ENCODE peak calls at places on chromosomes 3 and 15, in ten cellular contexts. E is OCI-LY7, L is astrocyte of the spinal cord, C is heart left ventricle, D is cardiac fibroblast, R is body of pancreas, A is GM06990, U is tibial artery, H is fibroblast of mammary gland, F is IMR-90. P is an unnamed sample.

GRCh38 chr3:10666621-10667020 is 149.4 kb upstream of the SLC6A11 start:
- DNase-seq in F (no peak), R (no peak), U (no peak), L (no peak), E (peak), C (peak), A (no peak), D (no peak), H (no peak), P (no peak)

GRCh38 chr3:86990171-86990733 is 697 bp downstream of the VGLL3 start:
- DNase-seq in C (no peak), E (no peak), D (no peak), A (no peak), L (peak), F (peak), U (peak), H (no peak), R (peak), P (peak)

GRCh38 chr3:173043757-173044156 is 97.3 kb downstream of the SPATA16 start:
- DNase-seq in C (no peak), R (no peak), U (no peak), L (no peak), F (no peak), H (no peak), E (no peak), A (no peak), D (no peak), P (no peak)

GRCh38 chr3:39133093-39133490 is 20.3 kb downstream of the CSRNP1 start:
- DNase-seq in R (no peak), D (no peak), H (no peak), U (peak), F (no peak), E (no peak), L (no peak), C (no peak), A (no peak), P (no peak)

GRCh38 chr3:59446775-59447465 is 397.1 kb upstream of the CFAP20DC start:
- DNase-seq in F (no peak), C (no peak), H (no peak), L (no peak), A (no peak), D (no peak), E (no peak), R (no peak), U (no peak), P (no peak)

GRCh38 chr15:29270169-29270955 is 740 bp upstream of the NSMCE3 start:
- DNase-seq in U (no peak), L (peak), D (peak), E (peak), R (no peak), H (peak), C (no peak), F (peak), A (peak), P (peak)

GRCh38 chr3:11494131-11494916 is 149.4 kb downstream of the VGLL4 start:
- DNase-seq in A (no peak), U (no peak), D (no peak), R (no peak), C (no peak), L (no peak), F (no peak), H (peak), E (no peak), P (no peak)

GRCh38 chr3:30421261-30421660 is 185.1 kb upstream of the TGFBR2 start:
- DNase-seq in H (peak), C (no peak), U (no peak), L (peak), F (peak), E (no peak), R (no peak), A (no peak), D (peak), P (peak)

GRCh38 chr3:46576899-46577298 is 10.8 kb upstream of the LRRC2 start:
- DNase-seq in U (no peak), C (no peak), A (no peak), E (no peak), F (no peak), D (no peak), H (no peak), R (no peak), L (no peak), P (no peak)

GRCh38 chr3:123489400-123490004 is 40.6 kb upstream of the ADCY5 start:
- DNase-seq in F (peak), L (peak), U (peak), E (peak), H (peak), C (peak), D (peak), R (peak), A (peak), P (peak)

GRCh38 chr15:85316244-85316934 is 64.0 kb upstream of the AKAP13 start:
- DNase-seq in F (peak), R (no peak), E (no peak), D (no peak), C (no peak), L (peak), A (no peak), U (no peak), H (peak), P (no peak)

GRCh38 chr15:62475595-62475994 is 310.5 kb upstream of the C2CD4B start:
- DNase-seq in E (no peak), U (no peak), H (no peak), D (no peak), A (no peak), F (no peak), L (no peak), C (no peak), R (no peak), P (no peak)

GRCh38 chr3:160355826-160356225 is 43.2 kb downstream of the IFT80 start:
- DNase-seq in F (no peak), U (no peak), L (no peak), A (no peak), E (no peak), H (no peak), D (no peak), R (no peak), C (no peak), P (no peak)

GRCh38 chr3:140093742-140094141 is 158.8 kb downstream of the CLSTN2 start:
- DNase-seq in F (peak), U (peak), C (peak), R (peak), D (peak), H (peak), L (peak), E (no peak), A (no peak), P (peak)

GRCh38 chr15:30924353-30924752 is 20.6 kb downstream of the FAN1 start:
- DNase-seq in U (no peak), F (peak), D (peak), A (no peak), L (peak), H (peak), C (no peak), E (no peak), R (no peak), P (no peak)

GRCh38 chr3:113485161-113485609 is 29.8 kb downstream of the SPICE1 start:
- DNase-seq in C (no peak), U (no peak), A (no peak), L (no peak), E (no peak), F (no peak), H (no peak), D (no peak), R (no peak), P (no peak)

GRCh38 chr15:99057697-99058420 is 47.0 kb upstream of the SYNM start:
- DNase-seq in E (no peak), H (no peak), D (no peak), U (no peak), A (peak), C (peak), R (no peak), L (no peak), F (no peak), P (no peak)

GRCh38 chr3:32078085-32078634 is 28.3 kb upstream of the GPD1L start:
- DNase-seq in A (no peak), D (no peak), R (no peak), C (no peak), L (no peak), E (no peak), H (no peak), U (no peak), F (no peak), P (no peak)

GRCh38 chr3:55564709-55565108 is 77.6 kb upstream of the WNT5A start:
- DNase-seq in C (no peak), U (no peak), R (no peak), L (no peak), F (peak), H (no peak), A (no peak), E (no peak), D (no peak), P (no peak)

GRCh38 chr3:29416514-29416913 is 135.6 kb downstream of the RBMS3 start:
- DNase-seq in F (no peak), L (no peak), R (no peak), U (no peak), E (no peak), A (no peak), H (no peak), D (peak), C (no peak), P (peak)

GRCh38 chr15:52255935-52256334 is 39.7 kb downstream of the MYO5C start:
- DNase-seq in F (no peak), H (no peak), D (no peak), U (no peak), L (no peak), E (no peak), A (no peak), R (no peak), C (no peak), P (no peak)

GRCh38 chr3:143535994-143536784 is 312.1 kb downstream of the SLC9A9 start:
- DNase-seq in H (peak), R (no peak), C (no peak), E (no peak), F (no peak), U (no peak), D (no peak), L (peak), A (peak), P (no peak)

GRCh38 chr15:81744364-81744763 is 301.5 kb downstream of the MEX3B start:
- DNase-seq in C (no peak), F (no peak), U (no peak), R (no peak), L (no peak), A (no peak), E (no peak), D (no peak), H (no peak), P (no peak)

GRCh38 chr3:48240711-48241491 is at the start of gene ZNF589:
- DNase-seq in U (peak), D (peak), H (peak), R (peak), C (peak), L (peak), E (peak), A (peak), F (peak), P (peak)

GRCh38 chr3:53713626-53714025 is 132.6 kb downstream of the CHDH start:
- DNase-seq in E (no peak), U (no peak), L (no peak), A (no peak), D (no peak), F (no peak), H (no peak), R (no peak), C (no peak), P (no peak)

GRCh38 chr15:59436774-59437472 is 1.1 kb upstream of the FAM81A start:
- DNase-seq in U (no peak), F (no peak), R (no peak), L (no peak), D (peak), E (peak), A (no peak), C (no peak), H (no peak), P (no peak)
- H3K4me3 ChIP-seq in U (peak), F (no peak), R (no peak), L (no peak), D (no peak), E (peak), A (peak), C (peak), H (peak), P (no peak)

GRCh38 chr3:157129782-157130137 is 30.2 kb downstream of the CCNL1 start:
- DNase-seq in R (no peak), D (no peak), L (peak), U (no peak), F (no peak), E (no peak), H (no peak), A (no peak), C (no peak), P (peak)

GRCh38 chr3:157130881-157131251 is 29.1 kb downstream of the CCNL1 start:
- DNase-seq in E (no peak), H (no peak), C (no peak), R (peak), A (no peak), D (no peak), F (no peak), U (no peak), L (no peak), P (no peak)

GRCh38 chr3:157128771-157129671 is 30.9 kb downstream of the CCNL1 start:
- DNase-seq in E (no peak), C (peak), D (peak), L (peak), F (peak), A (no peak), H (peak), U (no peak), R (peak), P (peak)

GRCh38 chr3:157131861-157132260 is 28.1 kb downstream of the CCNL1 start:
- DNase-seq in D (no peak), A (no peak), E (no peak), R (no peak), C (no peak), U (no peak), F (peak), H (peak), L (no peak), P (peak)

GRCh38 chr3:157130138-157130880 is 29.6 kb downstream of the CCNL1 start:
- DNase-seq in R (no peak), D (peak), U (peak), L (peak), H (peak), F (peak), E (peak), A (peak), C (peak), P (peak)
- H3K4me3 ChIP-seq in R (no peak), D (no peak), U (no peak), L (no peak), H (no peak), F (no peak), E (no peak), A (no peak), C (peak), P (no peak)

GRCh38 chr3:41441568-41441967 is 242.3 kb downstream of the CTNNB1 start:
- DNase-seq in R (no peak), A (no peak), F (no peak), L (no peak), H (no peak), C (no peak), E (no peak), U (no peak), D (no peak), P (no peak)

DNA sequence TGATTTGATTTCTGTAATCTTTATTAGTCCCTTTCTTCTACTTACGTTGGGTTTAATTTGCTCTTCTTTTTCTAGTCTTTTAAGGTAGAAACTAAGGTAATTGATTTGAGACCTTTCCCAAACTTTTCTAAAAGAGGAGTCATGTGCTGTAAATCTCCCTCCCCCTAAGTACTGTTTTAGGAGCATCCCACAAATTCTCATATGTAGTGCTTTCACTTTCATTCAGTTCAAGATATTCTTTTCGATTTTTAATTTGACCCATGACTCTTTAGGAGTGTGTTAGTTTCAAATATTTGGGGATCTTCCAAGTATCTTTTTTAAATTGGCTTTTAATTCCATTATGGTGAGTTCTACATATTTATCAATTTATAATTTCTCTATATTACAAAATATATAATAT is 241.8 kb downstream of the CTNNB1 start:
- DNase-seq in D (no peak), L (no peak), H (no peak), U (no peak), F (no peak), A (no peak), R (no peak), E (no peak), C (no peak), P (no peak)
- H3K4me3 ChIP-seq in D (no peak), L (no peak), H (no peak), U (no peak), F (no peak), A (no peak), R (no peak), E (no peak), C (no peak), P (no peak)

DNA sequence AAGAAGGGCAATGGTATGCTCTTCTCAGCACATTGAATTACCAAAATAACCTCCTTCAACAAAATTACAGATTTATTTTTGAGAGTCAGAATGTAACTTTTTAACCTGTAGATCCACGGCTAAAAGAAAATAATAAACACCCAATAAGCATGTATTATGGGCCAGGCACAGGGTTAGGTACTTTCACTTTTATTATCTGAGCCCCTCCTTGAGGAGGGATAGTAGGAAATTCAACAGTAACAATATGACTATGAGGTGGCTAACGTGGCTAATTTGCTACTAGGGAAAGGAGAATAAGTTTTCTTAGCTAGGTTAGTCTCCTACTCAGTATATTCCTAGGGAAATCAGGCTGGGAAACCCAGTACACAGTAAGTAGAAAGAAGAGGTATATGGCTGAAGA is 306.9 kb downstream of the GAP43 start:
- DNase-seq in D (no peak), R (no peak), E (no peak), L (no peak), A (no peak), U (no peak), F (no peak), C (no peak), H (no peak), P (no peak)
- H3K4me3 ChIP-seq in D (no peak), R (no peak), E (no peak), L (no peak), A (peak), U (no peak), F (no peak), C (no peak), H (no peak), P (no peak)

GRCh38 chr15:67107014-67107812 is 41.8 kb downstream of the SMAD3 start:
- DNase-seq in E (no peak), A (no peak), U (peak), L (peak), D (peak), H (peak), C (peak), R (peak), F (peak), P (peak)

GRCh38 chr15:67110400-67110799 is 45.0 kb downstream of the SMAD3 start:
- DNase-seq in H (no peak), U (no peak), L (no peak), E (peak), D (no peak), A (peak), R (no peak), C (peak), F (no peak), P (no peak)

GRCh38 chr15:67109141-67110034 is 44.0 kb downstream of the SMAD3 start:
- DNase-seq in D (peak), L (peak), F (peak), A (peak), C (peak), H (peak), R (peak), E (peak), U (peak), P (no peak)

GRCh38 chr15:67106764-67107013 is 41.3 kb downstream of the SMAD3 start:
- DNase-seq in F (no peak), A (no peak), E (no peak), H (no peak), D (no peak), C (no peak), U (no peak), R (no peak), L (no peak), P (no peak)

DNA sequence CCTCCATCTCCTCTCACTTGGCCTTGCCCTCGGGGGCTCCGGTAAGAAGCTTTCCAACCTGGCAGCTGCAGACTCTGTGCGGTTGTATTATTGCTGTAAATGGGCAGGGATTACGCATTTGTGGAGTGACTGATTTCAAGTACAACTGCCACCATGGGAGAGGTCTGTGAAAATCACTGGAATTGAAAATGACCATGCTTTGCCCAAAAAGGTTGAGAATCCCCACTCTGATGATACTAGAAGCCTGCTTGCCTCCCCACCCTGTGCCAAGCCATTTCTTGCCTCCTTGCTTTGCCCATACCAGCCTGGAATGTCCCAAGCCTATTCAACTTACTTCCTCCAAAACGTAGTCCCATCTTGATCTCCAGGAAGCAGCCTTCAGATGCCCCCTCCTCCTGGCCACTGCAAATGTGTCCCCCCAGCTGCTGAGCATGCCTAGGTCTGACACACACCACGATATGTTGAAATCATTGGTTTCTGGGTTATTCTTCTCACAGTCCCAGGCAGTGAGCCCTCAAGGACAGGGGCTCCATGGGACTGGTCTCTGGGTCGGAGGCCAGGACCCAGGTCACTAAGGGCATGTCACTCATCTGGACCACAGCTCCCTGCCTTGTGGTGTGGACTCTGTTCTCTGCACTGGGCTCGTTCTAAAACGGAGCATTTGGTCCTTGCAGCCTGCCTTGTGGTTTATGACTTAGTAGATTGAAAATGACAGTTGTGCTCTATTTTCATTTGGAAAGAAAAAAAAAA is 42.9 kb downstream of the SMAD3 start:
- DNase-seq in C (peak), L (no peak), U (no peak), R (no peak), E (no peak), F (no peak), H (peak), A (no peak), D (no peak), P (no peak)
- H3K4me3 ChIP-seq in C (no peak), L (no peak), U (no peak), R (no peak), E (no peak), F (no peak), H (no peak), A (no peak), D (no peak), P (no peak)

GRCh38 chr15:68209735-68210408 is 4.7 kb upstream of the CALML4 start:
- DNase-seq in H (no peak), U (peak), C (no peak), F (no peak), D (no peak), E (peak), A (peak), L (no peak), R (no peak), P (no peak)

GRCh38 chr15:68210409-68210756 is 5.3 kb upstream of the CALML4 start:
- DNase-seq in U (peak), C (no peak), R (no peak), H (no peak), F (no peak), D (no peak), E (no peak), A (no peak), L (no peak), P (no peak)

GRCh38 chr15:68208136-68208535 is 3.0 kb upstream of the CALML4 start:
- DNase-seq in A (no peak), C (no peak), U (no peak), D (no peak), E (no peak), L (no peak), F (no peak), H (no peak), R (peak), P (no peak)

GRCh38 chr15:68208641-68209240 is 3.6 kb upstream of the CALML4 start:
- DNase-seq in R (no peak), H (no peak), E (peak), C (peak), A (no peak), L (no peak), D (no peak), F (no peak), U (peak), P (no peak)

GRCh38 chr15:68209272-68209671 is 4.1 kb upstream of the CALML4 start:
- DNase-seq in D (no peak), F (no peak), E (no peak), C (no peak), H (no peak), U (peak), A (no peak), L (no peak), R (no peak), P (no peak)
- H3K4me3 ChIP-seq in D (no peak), F (no peak), E (peak), C (no peak), H (no peak), U (no peak), A (peak), L (no peak), R (no peak), P (no peak)

DNA sequence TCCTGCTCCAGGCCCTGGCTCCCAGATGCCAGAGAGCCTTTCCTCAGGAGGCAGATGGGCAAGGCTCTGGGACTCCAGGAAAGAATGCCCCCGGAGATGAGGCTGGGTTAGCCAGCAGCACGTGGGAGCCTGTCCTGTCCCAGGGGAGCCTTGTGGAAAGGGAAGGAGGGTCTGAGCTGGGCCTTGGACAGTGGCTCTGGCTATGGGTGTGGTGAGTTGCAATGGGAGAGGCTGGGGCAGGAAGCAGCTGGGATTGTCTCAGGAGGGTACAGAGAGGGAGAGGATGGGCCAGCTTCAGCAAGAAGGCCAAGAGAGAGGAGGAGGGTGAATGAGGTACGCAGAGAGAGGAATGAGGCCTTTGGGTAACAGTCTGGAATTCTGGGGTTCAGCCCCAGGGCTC is 17.4 kb upstream of the CACNA2D2 start:
- DNase-seq in R (no peak), E (no peak), A (no peak), C (no peak), D (no peak), U (no peak), H (no peak), L (no peak), F (no peak), P (no peak)
- H3K4me3 ChIP-seq in R (no peak), E (no peak), A (no peak), C (no peak), D (no peak), U (no peak), H (no peak), L (no peak), F (no peak), P (no peak)

P was measured in mammary epithelial cell.